ENCODE peak calls at places on chromosome 19, in four cellular contexts. One of them, this sample, is unnamed.
A peak's percentile ranks its signal among the peaks of the same experiment; 100 is the strongest.

GRCh38 chr19:12782424-12783225 is 7.3 kb upstream of the HOOK2 start:
- DNase-seq in stomach: peak; percentile 80
- DNase-seq in ascending aorta: peak; percentile 93
- DNase-seq in astrocyte of the spinal cord: peak; percentile 84
- DNase-seq in this sample: peak; percentile 83

GRCh38 chr19:42420055-42420544 is 7.1 kb downstream of the LIPE start:
- DNase-seq in stomach: peak; percentile 48
- DNase-seq in ascending aorta: no peak
- DNase-seq in astrocyte of the spinal cord: no peak
- DNase-seq in this sample: peak; percentile 40

GRCh38 chr19:17318966-17319365 is 9.6 kb downstream of the DDA1 start:
- DNase-seq in stomach: no peak
- DNase-seq in ascending aorta: no peak
- DNase-seq in astrocyte of the spinal cord: no peak
- DNase-seq in this sample: no peak

GRCh38 chr19:50870417-50871089 is 2.7 kb upstream of the KLK2 start:
- DNase-seq in stomach: no peak
- DNase-seq in ascending aorta: no peak
- DNase-seq in astrocyte of the spinal cord: no peak
- DNase-seq in this sample: no peak

GRCh38 chr19:10132848-10133350 is 13.2 kb upstream of the EIF3G start:
- DNase-seq in stomach: no peak
- DNase-seq in ascending aorta: no peak
- DNase-seq in astrocyte of the spinal cord: no peak
- DNase-seq in this sample: no peak

GRCh38 chr19:41944336-41944735 is 14.8 kb downstream of the RABAC1 start:
- DNase-seq in stomach: no peak
- DNase-seq in ascending aorta: no peak
- DNase-seq in astrocyte of the spinal cord: no peak
- DNase-seq in this sample: peak; percentile 80

GRCh38 chr19:45772130-45772880 is 3.3 kb upstream of the SIX5 start:
- DNase-seq in stomach: peak; percentile 46
- DNase-seq in ascending aorta: no peak
- DNase-seq in astrocyte of the spinal cord: no peak
- DNase-seq in this sample: no peak

GRCh38 chr19:38388310-38389100 is at the start of gene SPRED3:
- DNase-seq in stomach: peak; percentile 42
- DNase-seq in ascending aorta: no peak
- DNase-seq in astrocyte of the spinal cord: no peak
- DNase-seq in this sample: peak; percentile 61

GRCh38 chr19:6425732-6426686 is 1.4 kb upstream of the KHSRP start:
- DNase-seq in stomach: no peak
- DNase-seq in ascending aorta: no peak
- DNase-seq in astrocyte of the spinal cord: no peak
- DNase-seq in this sample: no peak

GRCh38 chr19:41427647-41428480 is 690 bp upstream of the B3GNT8 start:
- DNase-seq in stomach: no peak
- DNase-seq in ascending aorta: no peak
- DNase-seq in astrocyte of the spinal cord: no peak
- DNase-seq in this sample: peak; percentile 15

GRCh38 chr19:13212759-13213330 is 62.6 kb downstream of the IER2 start:
- DNase-seq in stomach: peak; percentile 75
- DNase-seq in ascending aorta: peak; percentile 71
- DNase-seq in astrocyte of the spinal cord: peak; percentile 25
- DNase-seq in this sample: peak; percentile 41

GRCh38 chr19:39998511-39998910 is 1.7 kb downstream of the ZNF546 start:
- DNase-seq in stomach: no peak
- DNase-seq in ascending aorta: no peak
- DNase-seq in astrocyte of the spinal cord: peak; percentile 32
- DNase-seq in this sample: no peak

GRCh38 chr19:11242864-11243797 is 3.7 kb downstream of the ANGPTL8 start:
- DNase-seq in stomach: peak; percentile 96
- DNase-seq in ascending aorta: peak; percentile 94
- DNase-seq in astrocyte of the spinal cord: peak; percentile 67
- DNase-seq in this sample: peak; percentile 66

GRCh38 chr19:40528533-40529092 is 48.1 kb upstream of the SHKBP1 start:
- DNase-seq in stomach: no peak
- DNase-seq in ascending aorta: no peak
- DNase-seq in astrocyte of the spinal cord: no peak
- DNase-seq in this sample: no peak

GRCh38 chr19:7333198-7334118 is 15.3 kb upstream of the ARHGEF18 start:
- DNase-seq in stomach: no peak
- DNase-seq in ascending aorta: no peak
- DNase-seq in astrocyte of the spinal cord: no peak
- DNase-seq in this sample: no peak

GRCh38 chr19:55069137-55069858 is 6.3 kb upstream of the RDH13 start:
- DNase-seq in stomach: peak; percentile 81
- DNase-seq in ascending aorta: no peak
- DNase-seq in astrocyte of the spinal cord: peak; percentile 30
- DNase-seq in this sample: no peak

GRCh38 chr19:30391554-30392551 is 19.7 kb downstream of the ZNF536 start:
- DNase-seq in stomach: no peak
- DNase-seq in ascending aorta: no peak
- DNase-seq in astrocyte of the spinal cord: peak; percentile 12
- DNase-seq in this sample: peak; percentile 95

GRCh38 chr19:6066661-6067646 is 43.3 kb downstream of the RFX2 start:
- DNase-seq in stomach: peak; percentile 92
- DNase-seq in ascending aorta: peak; percentile 98
- DNase-seq in astrocyte of the spinal cord: peak; percentile 95
- DNase-seq in this sample: peak; percentile 98

GRCh38 chr19:44764975-44765948 is 12.4 kb upstream of the CBLC start:
- DNase-seq in stomach: no peak
- DNase-seq in ascending aorta: no peak
- DNase-seq in astrocyte of the spinal cord: no peak
- DNase-seq in this sample: peak; percentile 51

GRCh38 chr19:6213696-6214585 is 65.8 kb downstream of the MLLT1 start:
- DNase-seq in stomach: no peak
- DNase-seq in ascending aorta: no peak
- DNase-seq in astrocyte of the spinal cord: no peak
- DNase-seq in this sample: no peak

GRCh38 chr19:37537391-37537947 is 30.7 kb downstream of the ZNF793 start:
- DNase-seq in stomach: no peak
- DNase-seq in ascending aorta: no peak
- DNase-seq in astrocyte of the spinal cord: no peak
- DNase-seq in this sample: no peak

GRCh38 chr19:38877781-38878574 is at the start of gene RINL:
- DNase-seq in stomach: peak; percentile 46
- DNase-seq in ascending aorta: no peak
- DNase-seq in astrocyte of the spinal cord: no peak
- DNase-seq in this sample: no peak

GRCh38 chr19:8158411-8159074 is 9.2 kb upstream of the FBN3 start:
- DNase-seq in stomach: peak; percentile 55
- DNase-seq in ascending aorta: no peak
- DNase-seq in astrocyte of the spinal cord: peak; percentile 73
- DNase-seq in this sample: peak; percentile 62

GRCh38 chr19:21202865-21203494 is 61.1 kb downstream of the ZNF431 start:
- DNase-seq in stomach: no peak
- DNase-seq in ascending aorta: no peak
- DNase-seq in astrocyte of the spinal cord: no peak
- DNase-seq in this sample: peak; percentile 21

GRCh38 chr19:39582891-39583625 is 19.3 kb upstream of the LGALS13 start:
- DNase-seq in stomach: no peak
- DNase-seq in ascending aorta: no peak
- DNase-seq in astrocyte of the spinal cord: no peak
- DNase-seq in this sample: no peak

GRCh38 chr19:10136936-10137335 is 17.2 kb upstream of the EIF3G start:
- DNase-seq in stomach: no peak
- DNase-seq in ascending aorta: no peak
- DNase-seq in astrocyte of the spinal cord: no peak
- DNase-seq in this sample: no peak

GRCh38 chr19:51948979-51949378 is 21.7 kb downstream of the ZNF613 start:
- DNase-seq in stomach: no peak
- DNase-seq in ascending aorta: no peak
- DNase-seq in astrocyte of the spinal cord: peak; percentile 20
- DNase-seq in this sample: peak; percentile 33

GRCh38 chr19:33499248-33499647 is 22.3 kb downstream of the PEPD start:
- DNase-seq in stomach: no peak
- DNase-seq in ascending aorta: no peak
- DNase-seq in astrocyte of the spinal cord: no peak
- DNase-seq in this sample: no peak

GRCh38 chr19:38417544-38418506 is 8.2 kb downstream of the RASGRP4 start:
- DNase-seq in stomach: peak; percentile 63
- DNase-seq in ascending aorta: peak; percentile 77
- DNase-seq in astrocyte of the spinal cord: no peak
- DNase-seq in this sample: no peak

GRCh38 chr19:11088508-11089253 is 582 bp upstream of the LDLR start:
- DNase-seq in stomach: no peak
- DNase-seq in ascending aorta: peak; percentile 70
- DNase-seq in astrocyte of the spinal cord: peak; percentile 26
- DNase-seq in this sample: peak; percentile 45

GRCh38 chr19:6997679-6998445 is 23.4 kb downstream of the MBD3L2B start:
- DNase-seq in stomach: no peak
- DNase-seq in ascending aorta: no peak
- DNase-seq in astrocyte of the spinal cord: no peak
- DNase-seq in this sample: peak; percentile 4

GRCh38 chr19:6610934-6611370 is 20.0 kb upstream of the CD70 start:
- DNase-seq in stomach: no peak
- DNase-seq in ascending aorta: no peak
- DNase-seq in astrocyte of the spinal cord: peak; percentile 92
- DNase-seq in this sample: peak; percentile 98

GRCh38 chr19:35270381-35270811 is 1.6 kb downstream of the USF2 start:
- DNase-seq in stomach: no peak
- DNase-seq in ascending aorta: no peak
- DNase-seq in astrocyte of the spinal cord: no peak
- DNase-seq in this sample: no peak

GRCh38 chr19:5057860-5058259 is 88.9 kb downstream of the KDM4B start:
- DNase-seq in stomach: no peak
- DNase-seq in ascending aorta: no peak
- DNase-seq in astrocyte of the spinal cord: peak; percentile 18
- DNase-seq in this sample: peak; percentile 26

GRCh38 chr19:6232567-6232966 is 47.2 kb downstream of the MLLT1 start:
- DNase-seq in stomach: no peak
- DNase-seq in ascending aorta: no peak
- DNase-seq in astrocyte of the spinal cord: peak; percentile 85
- DNase-seq in this sample: peak; percentile 98

GRCh38 chr19:28519218-28519779 is 693.7 kb downstream of the UQCRFS1 start:
- DNase-seq in stomach: no peak
- DNase-seq in ascending aorta: no peak
- DNase-seq in astrocyte of the spinal cord: no peak
- DNase-seq in this sample: no peak

GRCh38 chr19:14434543-14435319 is 1.6 kb downstream of the PKN1 start:
- DNase-seq in stomach: peak; percentile 71
- DNase-seq in ascending aorta: peak; percentile 88
- DNase-seq in astrocyte of the spinal cord: peak; percentile 69
- DNase-seq in this sample: peak; percentile 77

GRCh38 chr19:14432817-14433453 is at the start of gene PKN1:
- DNase-seq in stomach: peak; percentile 57
- DNase-seq in ascending aorta: no peak
- DNase-seq in astrocyte of the spinal cord: peak; percentile 8
- DNase-seq in this sample: peak; percentile 35

GRCh38 chr19:14433454-14434156 is 499 bp downstream of the PKN1 start:
- DNase-seq in stomach: peak; percentile 62
- DNase-seq in ascending aorta: no peak
- DNase-seq in astrocyte of the spinal cord: no peak
- DNase-seq in this sample: no peak

GRCh38 chr19:14435320-14436050 is 2.4 kb downstream of the PKN1 start:
- DNase-seq in stomach: no peak
- DNase-seq in ascending aorta: no peak
- DNase-seq in astrocyte of the spinal cord: no peak
- DNase-seq in this sample: no peak

GRCh38 chr19:14434157-14434501 is 1.0 kb downstream of the PKN1 start:
- DNase-seq in stomach: peak; percentile 28
- DNase-seq in ascending aorta: no peak
- DNase-seq in astrocyte of the spinal cord: no peak
- DNase-seq in this sample: no peak
- TF ChIP-seq CTCF in stomach: no peak
- TF ChIP-seq CTCF in ascending aorta: peak; percentile 11
- TF ChIP-seq CTCF in astrocyte of the spinal cord: no peak
- TF ChIP-seq CTCF in this sample: no peak

DNA sequence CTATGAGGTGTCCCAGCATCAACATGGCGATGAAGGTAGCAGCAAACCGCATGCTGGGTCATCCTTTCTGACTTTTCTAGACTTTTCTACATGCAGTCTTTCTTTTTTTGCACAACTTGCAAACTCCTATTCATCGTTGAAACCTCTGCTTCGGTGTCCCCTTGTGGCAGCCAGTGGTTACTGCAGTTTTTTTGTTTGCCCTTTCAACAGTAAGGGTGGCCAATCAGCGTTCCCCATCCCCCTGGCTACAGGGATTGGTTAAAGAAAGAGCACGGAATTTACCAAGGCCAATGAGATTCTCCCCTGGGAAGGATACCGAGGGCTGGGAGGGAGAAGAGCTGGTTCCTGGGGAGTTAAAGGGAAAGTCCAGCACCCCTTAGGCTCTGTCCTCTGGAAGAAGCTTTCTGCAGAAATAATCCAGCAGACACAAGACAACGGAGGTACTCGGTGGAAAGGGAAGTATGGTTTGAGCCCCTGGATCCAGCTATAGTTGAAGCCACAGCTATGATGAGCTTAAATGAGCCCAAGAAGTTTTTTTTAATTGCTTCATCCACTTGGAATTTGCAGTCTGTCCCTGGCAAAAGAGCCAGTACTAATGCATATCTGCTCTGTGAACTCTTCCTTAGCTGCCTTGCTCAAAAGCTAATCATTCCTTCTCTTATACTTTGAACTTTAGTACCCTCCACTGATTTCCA is 5.6 kb upstream of the LSM4 start:
- DNase-seq in stomach: peak; percentile 94
- DNase-seq in ascending aorta: peak; percentile 97
- DNase-seq in astrocyte of the spinal cord: peak; percentile 98
- DNase-seq in this sample: peak; percentile 97
- H3K4me3 ChIP-seq in stomach: peak overlapping the region; percentile 32
- H3K4me3 ChIP-seq in ascending aorta: peak overlapping the region; percentile 41
- H3K4me3 ChIP-seq in astrocyte of the spinal cord: peak overlapping the region; percentile 36
- H3K4me3 ChIP-seq in this sample: peak overlapping the region; percentile 53

GRCh38 chr19:1935484-1936208 is 5.3 kb upstream of the CSNK1G2 start:
- DNase-seq in stomach: no peak
- DNase-seq in ascending aorta: no peak
- DNase-seq in astrocyte of the spinal cord: peak; percentile 8
- DNase-seq in this sample: peak; percentile 34
- TF ChIP-seq CTCF in stomach: no peak
- TF ChIP-seq CTCF in ascending aorta: no peak
- TF ChIP-seq CTCF in astrocyte of the spinal cord: no peak
- TF ChIP-seq CTCF in this sample: no peak

DNA sequence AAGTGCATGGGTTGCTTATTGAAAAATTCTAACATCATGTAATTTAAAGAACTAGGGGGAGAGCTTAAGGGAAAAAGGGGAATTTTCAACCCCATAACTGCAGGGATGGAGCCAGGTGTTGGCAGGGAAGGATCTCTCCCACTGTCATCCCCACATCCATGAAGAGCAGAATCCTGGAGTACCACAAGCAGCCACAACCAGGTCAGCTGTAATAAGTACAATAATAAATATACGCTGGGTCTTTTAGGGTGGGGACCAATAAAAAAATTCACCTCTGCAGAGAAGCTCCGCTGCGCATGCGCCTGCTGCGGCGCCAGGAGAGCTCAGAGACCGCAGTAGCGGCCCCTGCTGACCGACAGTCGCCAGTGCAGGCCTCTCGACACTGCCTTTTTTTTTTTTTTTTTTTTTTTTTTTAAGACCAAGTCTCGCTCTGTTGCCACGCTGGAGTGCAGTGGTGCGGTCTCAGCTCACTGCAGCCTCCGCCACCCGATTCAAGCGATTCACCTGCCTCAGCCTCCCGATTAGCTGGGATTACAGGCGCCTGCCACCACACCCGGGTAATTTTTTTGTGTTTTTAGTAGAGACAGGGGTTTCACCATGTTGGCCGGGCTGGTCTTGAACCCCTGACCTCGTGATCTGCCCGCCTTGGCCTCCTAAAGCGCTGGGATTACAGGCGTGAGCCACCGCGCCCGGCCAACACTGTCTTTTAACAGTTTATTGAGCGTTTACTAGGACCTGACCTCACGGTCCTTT is 2.5 kb upstream of the EEF2 start:
- DNase-seq in stomach: peak; percentile 93
- DNase-seq in ascending aorta: peak; percentile 91
- DNase-seq in astrocyte of the spinal cord: peak; percentile 82
- DNase-seq in this sample: peak; percentile 72
- H3K4me3 ChIP-seq in stomach: peak overlapping the region; percentile 100
- H3K4me3 ChIP-seq in ascending aorta: peak overlapping the region; percentile 96
- H3K4me3 ChIP-seq in astrocyte of the spinal cord: peak overlapping the region; percentile 8
- H3K4me3 ChIP-seq in this sample: peak overlapping the region; percentile 34